ENCODE peak calls at places on chromosomes 3 and 15, in seven cellular contexts. One of them, this sample, is unnamed.

GRCh38 chr3:183477801-183478456 is 49.5 kb upstream of the MCF2L2 start:
- DNase-seq in stimulated activated naive B cell treated with anti-CD40 and anti-IgM and Interleukin-4, amounts not matched to agents 10 μg/mL and 1 μg/mL and 100 μg/mL, for 72 hours: no peak
- DNase-seq in AG09319: no peak
- DNase-seq in DMS53: no peak
- DNase-seq in fibroblast of mammary gland: no peak
- DNase-seq in naive thymus-derived CD8-positive, alpha-beta T cell: no peak
- DNase-seq in EL: no peak
- DNase-seq in this sample: no peak

GRCh38 chr3:137930976-137931375 is 79.0 kb upstream of the CLDN18 start:
- DNase-seq in stimulated activated naive B cell treated with anti-CD40 and anti-IgM and Interleukin-4, amounts not matched to agents 10 μg/mL and 1 μg/mL and 100 μg/mL, for 72 hours: no peak
- DNase-seq in AG09319: no peak
- DNase-seq in DMS53: no peak
- DNase-seq in fibroblast of mammary gland: no peak
- DNase-seq in naive thymus-derived CD8-positive, alpha-beta T cell: no peak
- DNase-seq in EL: no peak
- DNase-seq in this sample: no peak

GRCh38 chr15:39874890-39875549 is 45.0 kb downstream of the GPR176 start:
- DNase-seq in stimulated activated naive B cell treated with anti-CD40 and anti-IgM and Interleukin-4, amounts not matched to agents 10 μg/mL and 1 μg/mL and 100 μg/mL, for 72 hours: no peak
- DNase-seq in AG09319: no peak
- DNase-seq in DMS53: peak; percentile 68
- DNase-seq in fibroblast of mammary gland: peak; percentile 69
- DNase-seq in naive thymus-derived CD8-positive, alpha-beta T cell: no peak
- DNase-seq in EL: peak; percentile 32
- DNase-seq in this sample: peak; percentile 68

GRCh38 chr15:72911658-72912057 is 128.1 kb upstream of the ADPGK start:
- DNase-seq in stimulated activated naive B cell treated with anti-CD40 and anti-IgM and Interleukin-4, amounts not matched to agents 10 μg/mL and 1 μg/mL and 100 μg/mL, for 72 hours: no peak
- DNase-seq in AG09319: no peak
- DNase-seq in DMS53: no peak
- DNase-seq in fibroblast of mammary gland: no peak
- DNase-seq in naive thymus-derived CD8-positive, alpha-beta T cell: no peak
- DNase-seq in EL: no peak
- DNase-seq in this sample: no peak

GRCh38 chr15:59290311-59291213 is 82.1 kb downstream of the MYO1E start:
- DNase-seq in stimulated activated naive B cell treated with anti-CD40 and anti-IgM and Interleukin-4, amounts not matched to agents 10 μg/mL and 1 μg/mL and 100 μg/mL, for 72 hours: no peak
- DNase-seq in AG09319: no peak
- DNase-seq in DMS53: no peak
- DNase-seq in fibroblast of mammary gland: no peak
- DNase-seq in naive thymus-derived CD8-positive, alpha-beta T cell: no peak
- DNase-seq in EL: no peak
- DNase-seq in this sample: no peak

GRCh38 chr3:106590259-106590658 is 721.4 kb upstream of the CBLB start:
- DNase-seq in stimulated activated naive B cell treated with anti-CD40 and anti-IgM and Interleukin-4, amounts not matched to agents 10 μg/mL and 1 μg/mL and 100 μg/mL, for 72 hours: no peak
- DNase-seq in AG09319: no peak
- DNase-seq in DMS53: no peak
- DNase-seq in fibroblast of mammary gland: no peak
- DNase-seq in naive thymus-derived CD8-positive, alpha-beta T cell: no peak
- DNase-seq in EL: no peak
- DNase-seq in this sample: no peak

GRCh38 chr15:63186065-63186464 is 3.3 kb upstream of the RAB8B start:
- DNase-seq in stimulated activated naive B cell treated with anti-CD40 and anti-IgM and Interleukin-4, amounts not matched to agents 10 μg/mL and 1 μg/mL and 100 μg/mL, for 72 hours: no peak
- DNase-seq in AG09319: peak; percentile 39
- DNase-seq in DMS53: peak; percentile 2
- DNase-seq in fibroblast of mammary gland: peak; percentile 55
- DNase-seq in naive thymus-derived CD8-positive, alpha-beta T cell: no peak
- DNase-seq in EL: peak; percentile 85
- DNase-seq in this sample: no peak

GRCh38 chr15:65400760-65401606 is 21.8 kb downstream of the IGDCC4 start:
- DNase-seq in stimulated activated naive B cell treated with anti-CD40 and anti-IgM and Interleukin-4, amounts not matched to agents 10 μg/mL and 1 μg/mL and 100 μg/mL, for 72 hours: no peak
- DNase-seq in AG09319: peak; percentile 35
- DNase-seq in DMS53: peak; percentile 74
- DNase-seq in fibroblast of mammary gland: peak; percentile 79
- DNase-seq in naive thymus-derived CD8-positive, alpha-beta T cell: peak; percentile 27
- DNase-seq in EL: peak; percentile 73
- DNase-seq in this sample: peak; percentile 77

GRCh38 chr15:27855137-27855536 is 244.0 kb downstream of the OCA2 start:
- DNase-seq in stimulated activated naive B cell treated with anti-CD40 and anti-IgM and Interleukin-4, amounts not matched to agents 10 μg/mL and 1 μg/mL and 100 μg/mL, for 72 hours: no peak
- DNase-seq in AG09319: no peak
- DNase-seq in DMS53: no peak
- DNase-seq in fibroblast of mammary gland: no peak
- DNase-seq in naive thymus-derived CD8-positive, alpha-beta T cell: no peak
- DNase-seq in EL: no peak
- DNase-seq in this sample: no peak

GRCh38 chr15:52440414-52440813 is 88.3 kb downstream of the MYO5A start:
- DNase-seq in stimulated activated naive B cell treated with anti-CD40 and anti-IgM and Interleukin-4, amounts not matched to agents 10 μg/mL and 1 μg/mL and 100 μg/mL, for 72 hours: no peak
- DNase-seq in AG09319: no peak
- DNase-seq in DMS53: peak; percentile 24
- DNase-seq in fibroblast of mammary gland: peak; percentile 69
- DNase-seq in naive thymus-derived CD8-positive, alpha-beta T cell: no peak
- DNase-seq in EL: peak; percentile 23
- DNase-seq in this sample: no peak

GRCh38 chr15:52427804-52428203 is 100.9 kb downstream of the MYO5A start:
- DNase-seq in stimulated activated naive B cell treated with anti-CD40 and anti-IgM and Interleukin-4, amounts not matched to agents 10 μg/mL and 1 μg/mL and 100 μg/mL, for 72 hours: no peak
- DNase-seq in AG09319: no peak
- DNase-seq in DMS53: no peak
- DNase-seq in fibroblast of mammary gland: peak; percentile 85
- DNase-seq in naive thymus-derived CD8-positive, alpha-beta T cell: no peak
- DNase-seq in EL: peak; percentile 72
- DNase-seq in this sample: no peak

GRCh38 chr3:142263126-142263525 is 37.7 kb upstream of the GK5 start:
- DNase-seq in stimulated activated naive B cell treated with anti-CD40 and anti-IgM and Interleukin-4, amounts not matched to agents 10 μg/mL and 1 μg/mL and 100 μg/mL, for 72 hours: no peak
- DNase-seq in AG09319: no peak
- DNase-seq in DMS53: no peak
- DNase-seq in fibroblast of mammary gland: no peak
- DNase-seq in naive thymus-derived CD8-positive, alpha-beta T cell: no peak
- DNase-seq in EL: peak; percentile 12
- DNase-seq in this sample: no peak

This sample was measured in HT-29.